ENCODE peak calls at places on chromosomes 6 and 20, in five cellular contexts. One of them, this sample, is unnamed. For H3K9me3 and H3K27me3, the result is how much of the 10 kb centered on the place peaks cover.

GRCh38 chr6:25623065-25623464 is 28.9 kb upstream of the SCGN start:
- DNase-seq in colonic mucosa: no peak
- DNase-seq in HCT116: no peak
- DNase-seq in heart right ventricle: no peak
- DNase-seq in stomach: no peak
- DNase-seq in this sample: no peak

GRCh38 chr6:16619017-16619416 is 142.2 kb downstream of the ATXN1 start:
- DNase-seq in HCT116: no peak
- DNase-seq in stomach: no peak
- DNase-seq in colonic mucosa: no peak
- DNase-seq in heart right ventricle: no peak
- DNase-seq in this sample: no peak

GRCh38 chr6:166998256-166999144 is 697 bp upstream of the CEP43 start:
- DNase-seq in HCT116: no peak
- DNase-seq in colonic mucosa: peak
- DNase-seq in stomach: peak
- DNase-seq in heart right ventricle: peak
- DNase-seq in this sample: peak

GRCh38 chr6:4903751-4904370 is 100.0 kb downstream of the RPP40 start:
- DNase-seq in heart right ventricle: no peak
- DNase-seq in stomach: no peak
- DNase-seq in colonic mucosa: no peak
- DNase-seq in HCT116: no peak
- DNase-seq in this sample: no peak

GRCh38 chr6:73728548-73729205 is 32.7 kb downstream of the CD109 start:
- DNase-seq in heart right ventricle: no peak
- DNase-seq in HCT116: no peak
- DNase-seq in colonic mucosa: no peak
- DNase-seq in stomach: no peak
- DNase-seq in this sample: no peak

GRCh38 chr6:22149501-22150490 is 147.0 kb downstream of the PRL start:
- DNase-seq in colonic mucosa: no peak
- DNase-seq in HCT116: no peak
- DNase-seq in heart right ventricle: peak
- DNase-seq in stomach: no peak
- DNase-seq in this sample: no peak

GRCh38 chr6:150987371-150987828 is 121.9 kb downstream of the MTHFD1L start:
- DNase-seq in stomach: no peak
- DNase-seq in heart right ventricle: no peak
- DNase-seq in HCT116: no peak
- DNase-seq in colonic mucosa: no peak
- DNase-seq in this sample: no peak

GRCh38 chr6:13553646-13554045 is 20.8 kb upstream of the SIRT5 start:
- DNase-seq in heart right ventricle: no peak
- DNase-seq in stomach: no peak
- DNase-seq in HCT116: no peak
- DNase-seq in colonic mucosa: no peak
- DNase-seq in this sample: no peak

GRCh38 chr6:167049275-167049674 is 50.1 kb downstream of the CEP43 start:
- DNase-seq in HCT116: no peak
- DNase-seq in stomach: no peak
- DNase-seq in colonic mucosa: no peak
- DNase-seq in heart right ventricle: no peak
- DNase-seq in this sample: no peak

GRCh38 chr6:54988576-54988975 is 142.0 kb downstream of the FAM83B start:
- DNase-seq in stomach: no peak
- DNase-seq in HCT116: no peak
- DNase-seq in heart right ventricle: no peak
- DNase-seq in colonic mucosa: no peak
- DNase-seq in this sample: no peak

GRCh38 chr6:41552723-41553122 is 6.5 kb downstream of the FOXP4 start:
- DNase-seq in HCT116: no peak
- DNase-seq in colonic mucosa: no peak
- DNase-seq in stomach: no peak
- DNase-seq in heart right ventricle: no peak
- DNase-seq in this sample: no peak

GRCh38 chr20:35839891-35840290 is 68.1 kb downstream of the PHF20 start:
- DNase-seq in colonic mucosa: no peak
- DNase-seq in heart right ventricle: no peak
- DNase-seq in HCT116: no peak
- DNase-seq in stomach: no peak
- DNase-seq in this sample: no peak

GRCh38 chr6:108039681-108040080 is 34.9 kb downstream of the OSTM1 start:
- DNase-seq in colonic mucosa: no peak
- DNase-seq in stomach: no peak
- DNase-seq in heart right ventricle: no peak
- DNase-seq in HCT116: no peak
- DNase-seq in this sample: no peak

GRCh38 chr6:109073344-109074235 is 21.1 kb downstream of the SESN1 start:
- DNase-seq in heart right ventricle: peak
- DNase-seq in colonic mucosa: peak
- DNase-seq in HCT116: peak
- DNase-seq in stomach: no peak
- DNase-seq in this sample: no peak

GRCh38 chr6:18464176-18464575 is 77.0 kb downstream of the RNF144B start:
- DNase-seq in colonic mucosa: no peak
- DNase-seq in HCT116: no peak
- DNase-seq in stomach: no peak
- DNase-seq in heart right ventricle: no peak
- DNase-seq in this sample: no peak

DNA sequence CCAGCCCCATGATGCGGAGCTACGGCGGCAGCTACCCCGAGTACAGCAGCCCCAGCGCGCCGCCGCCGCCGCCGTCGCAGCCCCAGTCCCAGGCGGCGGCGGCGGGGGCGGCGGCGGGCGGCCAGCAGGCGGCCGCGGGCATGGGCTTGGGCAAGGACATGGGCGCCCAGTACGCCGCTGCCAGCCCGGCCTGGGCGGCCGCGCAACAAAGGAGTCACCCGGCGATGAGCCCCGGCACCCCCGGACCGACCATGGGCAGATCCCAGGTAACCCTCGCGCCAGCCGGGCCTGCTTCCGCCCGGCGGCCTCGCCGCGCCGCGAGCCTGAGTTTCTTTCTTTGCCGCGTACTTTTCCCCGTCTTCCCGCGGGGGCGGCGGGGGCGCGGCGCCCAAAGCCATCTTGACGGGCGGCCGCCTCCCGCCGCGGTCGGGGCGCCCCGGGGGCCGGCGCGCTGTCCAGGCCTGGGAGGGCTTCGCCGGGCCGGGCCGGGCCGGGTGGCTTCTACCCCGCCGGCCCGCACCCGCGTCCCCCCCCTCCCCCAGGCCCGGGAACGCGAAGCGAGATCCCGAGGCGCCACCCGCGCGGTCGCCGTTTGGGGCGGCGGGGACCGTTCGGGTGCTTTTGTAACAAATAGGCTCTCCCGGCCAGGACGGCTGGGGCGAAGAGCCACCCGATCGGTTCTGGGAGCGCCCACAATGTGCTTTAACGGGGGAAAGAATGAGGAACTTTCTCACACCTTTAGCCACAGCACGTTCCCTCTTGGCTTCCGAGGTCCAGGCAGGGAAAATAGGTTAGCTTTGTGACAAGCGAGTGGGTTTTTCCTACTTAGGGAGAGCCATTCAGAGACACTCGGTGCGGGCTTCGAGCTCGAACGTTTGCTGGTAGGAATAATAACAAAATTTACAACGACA is 2.3 kb downstream of the ARID1B start:
- DNase-seq in HCT116: no peak
- DNase-seq in colonic mucosa: peak
- DNase-seq in stomach: peak
- DNase-seq in heart right ventricle: peak
- DNase-seq in this sample: peak
- TF ChIP-seq CTCF in HCT116: no peak
- TF ChIP-seq CTCF in colonic mucosa: no peak
- TF ChIP-seq CTCF in stomach: no peak
- TF ChIP-seq CTCF in heart right ventricle: no peak
- TF ChIP-seq CTCF in this sample: no peak

GRCh38 chr20:63963348-63963741 is 6.4 kb downstream of the ZNF512B start:
- DNase-seq in stomach: no peak
- DNase-seq in HCT116: no peak
- DNase-seq in colonic mucosa: no peak
- DNase-seq in heart right ventricle: no peak
- DNase-seq in this sample: no peak
- H3K9me3 ChIP-seq in stomach: under half
- H3K9me3 ChIP-seq in HCT116: under half
- H3K9me3 ChIP-seq in colonic mucosa: under half
- H3K9me3 ChIP-seq in heart right ventricle: under half
- H3K9me3 ChIP-seq in this sample: under half

DNA sequence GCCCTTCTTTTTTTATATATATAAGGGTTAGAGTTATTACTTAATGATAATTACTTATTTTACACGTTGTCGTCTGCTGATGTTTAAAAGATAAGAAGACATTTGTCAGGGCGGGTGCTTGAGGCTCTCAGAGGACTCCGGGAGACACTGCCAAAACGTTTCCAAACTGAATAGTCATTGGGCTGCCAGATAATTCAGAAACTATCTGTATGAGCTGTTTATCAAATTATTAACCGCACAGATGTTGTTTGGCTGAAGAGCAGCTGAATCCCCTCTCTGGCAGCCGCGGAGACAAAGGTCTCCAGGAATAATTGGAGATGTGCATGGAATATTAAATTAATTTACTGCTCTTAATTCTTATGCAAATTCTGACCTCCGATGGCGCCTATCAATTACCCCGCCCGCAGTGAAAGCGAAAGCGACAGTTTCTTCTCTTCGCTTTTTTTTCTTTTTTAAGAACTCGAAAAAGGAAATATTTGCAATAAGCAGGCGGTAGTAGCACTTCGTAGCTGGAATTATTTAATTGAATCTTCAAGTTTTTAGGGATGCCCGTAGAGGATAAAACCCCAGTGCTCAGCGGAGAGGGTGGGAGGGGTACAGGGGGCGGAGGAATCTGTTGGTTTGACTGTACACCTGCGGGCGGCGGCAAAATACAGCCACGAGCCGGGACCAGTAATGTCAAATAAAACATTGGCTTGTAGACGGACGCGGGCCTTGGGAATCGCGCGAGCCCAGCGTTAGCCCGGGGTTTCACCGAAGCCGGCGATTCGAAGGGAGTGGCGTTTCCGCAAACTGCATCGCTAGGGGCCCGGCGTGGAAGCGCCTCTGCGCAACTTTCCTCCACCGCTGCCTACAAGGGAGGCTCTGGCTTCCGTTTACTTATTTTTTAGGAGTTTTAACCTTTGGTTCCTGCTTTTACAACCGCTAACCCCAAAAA is 6.2 kb downstream of the LINC00237 start:
- DNase-seq in stomach: peak
- DNase-seq in colonic mucosa: peak
- DNase-seq in HCT116: no peak
- DNase-seq in heart right ventricle: no peak
- DNase-seq in this sample: no peak
- H3K27me3 ChIP-seq in stomach: under half
- H3K27me3 ChIP-seq in colonic mucosa: half or more
- H3K27me3 ChIP-seq in HCT116: under half
- H3K27me3 ChIP-seq in heart right ventricle: half or more
- H3K27me3 ChIP-seq in this sample: under half

DNA sequence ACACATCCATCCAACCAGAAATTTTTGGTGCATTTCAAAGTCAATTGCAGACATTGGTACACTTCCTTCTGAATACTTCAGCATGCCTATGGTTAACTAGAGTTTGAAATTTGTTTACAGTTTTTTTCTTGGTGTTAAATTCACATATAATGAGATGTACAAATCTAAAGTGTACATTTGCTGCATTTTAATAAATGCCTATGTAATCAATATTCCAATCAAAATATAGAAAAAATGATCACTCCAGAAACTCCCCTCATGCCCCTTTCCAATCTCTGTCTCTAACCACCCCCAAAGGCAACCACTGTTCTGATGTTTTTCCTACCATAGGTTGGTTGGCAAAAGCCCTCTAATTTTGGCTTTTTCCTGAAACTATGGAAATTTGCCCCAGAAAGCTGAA is 7.6 kb upstream of the TGM6 start:
- DNase-seq in stomach: no peak
- DNase-seq in heart right ventricle: no peak
- DNase-seq in colonic mucosa: no peak
- DNase-seq in HCT116: no peak
- DNase-seq in this sample: no peak
- TF ChIP-seq CTCF in stomach: no peak
- TF ChIP-seq CTCF in heart right ventricle: no peak
- TF ChIP-seq CTCF in colonic mucosa: no peak
- TF ChIP-seq CTCF in HCT116: no peak
- TF ChIP-seq CTCF in this sample: no peak

GRCh38 chr6:27183082-27183832 is 64.2 kb upstream of the PRSS16 start:
- DNase-seq in heart right ventricle: peak
- DNase-seq in HCT116: no peak
- DNase-seq in colonic mucosa: no peak
- DNase-seq in stomach: no peak
- DNase-seq in this sample: no peak
- H3K9me3 ChIP-seq in heart right ventricle: under half
- H3K9me3 ChIP-seq in HCT116: under half
- H3K9me3 ChIP-seq in colonic mucosa: under half
- H3K9me3 ChIP-seq in stomach: under half
- H3K9me3 ChIP-seq in this sample: under half

GRCh38 chr20:46053416-46053815 is 24.4 kb downstream of the SLC12A5 start:
- DNase-seq in heart right ventricle: no peak
- DNase-seq in HCT116: no peak
- DNase-seq in stomach: no peak
- DNase-seq in colonic mucosa: no peak
- DNase-seq in this sample: no peak
- H3K27me3 ChIP-seq in heart right ventricle: under half
- H3K27me3 ChIP-seq in HCT116: under half
- H3K27me3 ChIP-seq in stomach: under half
- H3K27me3 ChIP-seq in colonic mucosa: under half
- H3K27me3 ChIP-seq in this sample: under half

GRCh38 chr20:45893831-45894230 is 2.7 kb downstream of the CTSA start:
- DNase-seq in stomach: no peak
- DNase-seq in HCT116: no peak
- DNase-seq in heart right ventricle: no peak
- DNase-seq in colonic mucosa: no peak
- DNase-seq in this sample: no peak

GRCh38 chr20:45892828-45893500 is 1.8 kb downstream of the CTSA start:
- DNase-seq in HCT116: no peak
- DNase-seq in heart right ventricle: no peak
- DNase-seq in colonic mucosa: peak
- DNase-seq in stomach: no peak
- DNase-seq in this sample: no peak

GRCh38 chr20:45892049-45892816 is 1.1 kb downstream of the CTSA start:
- DNase-seq in colonic mucosa: peak
- DNase-seq in stomach: peak
- DNase-seq in heart right ventricle: no peak
- DNase-seq in HCT116: no peak
- DNase-seq in this sample: no peak

GRCh38 chr20:45890077-45890996 is 671 bp downstream of the NEURL2 start:
- DNase-seq in stomach: peak
- DNase-seq in heart right ventricle: peak
- DNase-seq in colonic mucosa: peak
- DNase-seq in HCT116: no peak
- DNase-seq in this sample: peak

GRCh38 chr20:45890997-45891983 is at the start of the genes CTSA and NEURL2:
- DNase-seq in heart right ventricle: peak
- DNase-seq in HCT116: peak
- DNase-seq in colonic mucosa: peak
- DNase-seq in stomach: peak
- DNase-seq in this sample: peak
- TF ChIP-seq CTCF in heart right ventricle: no peak
- TF ChIP-seq CTCF in HCT116: no peak
- TF ChIP-seq CTCF in colonic mucosa: no peak
- TF ChIP-seq CTCF in stomach: no peak
- TF ChIP-seq CTCF in this sample: no peak

GRCh38 chr6:8645212-8645611 is 209.9 kb upstream of the SLC35B3 start:
- DNase-seq in heart right ventricle: no peak
- DNase-seq in HCT116: no peak
- DNase-seq in stomach: no peak
- DNase-seq in colonic mucosa: no peak
- DNase-seq in this sample: no peak
- H3K9me3 ChIP-seq in heart right ventricle: under half
- H3K9me3 ChIP-seq in HCT116: under half
- H3K9me3 ChIP-seq in stomach: under half
- H3K9me3 ChIP-seq in colonic mucosa: under half
- H3K9me3 ChIP-seq in this sample: under half

This sample was measured in ovary.